ENCODE peak calls at places on chromosomes 13 and 19, in four cellular contexts. S is cardiac fibroblast, N is ascending aorta, P is foreskin keratinocyte. V is an unnamed sample.

GRCh38 chr13:100875392-100876043 is 200.9 kb upstream of the TMTC4 start:
- DNase-seq in S (peak), N (no peak), P (peak), V (peak)

GRCh38 chr19:49019242-49019932 is 2.5 kb upstream of the LHB start:
- DNase-seq in S (peak), N (no peak), P (no peak), V (no peak)

GRCh38 chr13:77000475-77000874 is 8.6 kb downstream of the CLN5 start:
- DNase-seq in S (peak), N (no peak), P (no peak), V (no peak)

GRCh38 chr19:38266981-38267597 is 2.7 kb downstream of the SPINT2 start:
- DNase-seq in S (peak), N (no peak), P (no peak), V (peak)

GRCh38 chr19:6551607-6552450 is 21.0 kb downstream of the TNFSF9 start:
- DNase-seq in S (no peak), N (no peak), P (no peak), V (no peak)

GRCh38 chr13:61728468-61728867 is 312.8 kb upstream of the PCDH20 start:
- DNase-seq in S (peak), N (no peak), P (no peak), V (no peak)

GRCh38 chr19:9801976-9802375 is 16.9 kb downstream of the FBXL12 start:
- DNase-seq in S (no peak), N (no peak), P (no peak), V (no peak)

GRCh38 chr13:73872397-73872796 is 261.8 kb downstream of the KLF12 start:
- DNase-seq in S (no peak), N (no peak), P (no peak), V (no peak)

GRCh38 chr13:91878491-91878890 is 480.1 kb downstream of the GPC5 start:
- DNase-seq in S (no peak), N (no peak), P (no peak), V (no peak)

GRCh38 chr13:80668452-80668851 is 327.5 kb upstream of the SPRY2 start:
- DNase-seq in S (no peak), N (no peak), P (no peak), V (no peak)

GRCh38 chr19:48480476-48481190 is 11.5 kb downstream of the CYTH2 start:
- DNase-seq in S (peak), N (no peak), P (no peak), V (peak)

GRCh38 chr13:32846020-32846451 is 170.2 kb upstream of the KL start:
- DNase-seq in S (no peak), N (no peak), P (no peak), V (no peak)

GRCh38 chr19:14181906-14182305 is 24.1 kb downstream of the ADGRL1 start:
- DNase-seq in S (no peak), N (no peak), P (no peak), V (no peak)

GRCh38 chr13:41193469-41193868 is 900 bp downstream of the KBTBD7 start:
- DNase-seq in S (no peak), N (no peak), P (no peak), V (no peak)

GRCh38 chr19:17554968-17555479 is 425 bp upstream of the COLGALT1 start:
- DNase-seq in S (no peak), N (no peak), P (no peak), V (no peak)

GRCh38 chr19:17557461-17557860 is 2.0 kb downstream of the COLGALT1 start:
- DNase-seq in S (no peak), N (no peak), P (no peak), V (no peak)

GRCh38 chr19:17555480-17555928 is at the start of gene COLGALT1:
- DNase-seq in S (peak), N (peak), P (peak), V (peak)

GRCh38 chr19:17556995-17557394 is 1.5 kb downstream of the COLGALT1 start:
- DNase-seq in S (no peak), N (no peak), P (no peak), V (no peak)

GRCh38 chr19:17555929-17556813 is 722 bp downstream of the COLGALT1 start:
- DNase-seq in S (peak), N (no peak), P (no peak), V (peak)
- TF ChIP-seq CTCF in S (no peak), N (no peak), P (peak), V (peak)

GRCh38 chr13:28719656-28720055 is 886 bp upstream of the SLC46A3 start:
- DNase-seq in S (peak), N (no peak), P (peak), V (peak)

GRCh38 chr13:28718186-28718537 is 608 bp downstream of the SLC46A3 start:
- DNase-seq in S (peak), N (no peak), P (no peak), V (no peak)

GRCh38 chr13:28717170-28717569 is 1.6 kb downstream of the SLC46A3 start:
- DNase-seq in S (no peak), N (no peak), P (no peak), V (no peak)

GRCh38 chr13:28719227-28719562 is 425 bp upstream of the SLC46A3 start:
- DNase-seq in S (no peak), N (no peak), P (no peak), V (no peak)

DNA sequence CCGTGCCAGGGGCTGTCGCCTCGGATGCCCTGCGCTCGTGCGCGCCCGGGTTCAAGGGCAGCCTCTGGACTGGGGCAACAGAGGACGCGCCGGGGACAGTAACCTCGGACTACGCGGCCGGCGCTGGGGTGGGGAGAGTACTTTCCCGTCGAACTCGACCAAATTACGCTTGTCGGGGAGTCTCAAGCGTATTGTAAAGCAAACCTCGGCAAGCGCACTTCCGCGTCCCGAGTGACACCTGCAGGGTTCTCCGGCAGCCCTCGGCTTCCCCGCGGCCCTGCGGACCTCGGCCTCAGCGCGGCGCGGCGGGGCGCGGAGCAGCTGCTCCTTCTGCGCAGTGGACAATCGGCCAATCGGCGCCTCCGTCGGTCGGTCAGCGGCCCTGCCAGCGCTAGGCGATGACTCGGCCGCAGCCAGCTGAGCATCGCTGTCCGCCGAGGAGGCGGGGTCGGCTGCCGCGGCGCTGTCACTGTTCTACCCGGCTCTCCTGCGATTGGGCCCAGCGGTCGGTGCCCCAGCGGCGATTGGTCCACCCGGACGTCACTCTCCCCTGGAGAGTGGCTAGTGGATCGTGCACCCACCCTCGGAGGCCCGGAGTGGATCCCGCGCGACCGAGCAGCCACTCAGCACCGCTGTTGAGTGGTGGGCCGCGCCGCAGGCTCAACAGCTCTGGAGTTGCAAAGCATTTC is at the start of gene SLC46A3:
- DNase-seq in S (peak), N (peak), P (peak), V (peak)
- TF ChIP-seq CTCF in S (no peak), N (peak), P (peak), V (peak)

DNA sequence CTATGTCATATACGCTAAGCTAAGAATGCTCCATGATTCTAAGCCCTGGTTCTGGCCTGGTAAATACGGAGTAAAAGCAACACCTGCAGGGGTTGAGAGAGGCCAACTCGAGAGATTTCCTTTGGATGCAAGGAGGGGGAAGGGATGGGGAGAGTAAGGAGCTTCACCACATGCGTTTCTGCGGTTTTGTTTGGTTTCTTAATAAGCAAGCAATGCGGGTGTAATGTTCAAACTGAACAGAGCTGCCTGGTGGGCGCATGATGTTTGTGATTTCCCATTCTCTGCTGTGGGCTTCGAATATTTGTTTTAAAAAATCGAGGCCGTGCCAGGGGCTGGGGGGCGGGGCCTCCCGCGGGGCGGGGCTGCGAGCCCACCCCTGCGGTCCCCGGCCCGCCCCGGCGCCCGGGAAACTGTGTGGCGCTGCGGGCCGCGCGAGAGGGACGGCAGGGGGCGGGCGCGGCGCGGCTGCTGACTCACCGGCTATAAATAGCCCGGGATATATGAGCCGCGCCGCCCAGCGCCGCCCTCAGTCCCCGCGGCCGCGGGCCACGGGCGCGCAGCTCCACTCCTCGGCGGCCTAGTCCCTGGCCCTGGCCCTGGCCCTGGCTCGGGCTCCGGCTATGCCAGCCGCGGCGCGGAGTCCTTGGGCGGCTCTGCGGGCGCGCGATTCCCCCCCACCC is 5.1 kb downstream of the BBC3 start:
- DNase-seq in S (peak), N (no peak), P (no peak), V (peak)
- TF ChIP-seq CTCF in S (peak), N (no peak), P (peak), V (peak)

DNA sequence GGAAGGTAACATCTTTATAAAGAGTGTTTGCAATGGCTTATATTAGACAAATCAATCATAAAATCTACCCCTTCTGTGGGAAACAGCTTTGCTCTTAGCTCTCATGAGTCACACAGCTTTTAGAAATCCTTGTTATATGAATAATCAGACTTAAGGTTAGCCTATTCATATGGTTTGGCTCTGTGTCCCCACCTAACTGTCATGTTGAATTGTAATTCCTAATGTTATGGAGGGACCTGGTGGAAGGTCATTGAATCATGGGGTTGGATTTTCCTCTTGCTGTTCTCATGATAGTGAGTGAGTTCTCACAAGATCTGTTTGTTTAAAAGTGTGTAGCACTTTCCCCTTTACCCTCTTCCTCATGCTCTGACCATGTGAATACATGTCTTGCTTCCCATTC is 704.2 kb upstream of the KLHL1 start:
- DNase-seq in S (no peak), N (no peak), P (no peak), V (no peak)
- TF ChIP-seq CTCF in S (no peak), N (no peak), P (no peak), V (no peak)

DNA sequence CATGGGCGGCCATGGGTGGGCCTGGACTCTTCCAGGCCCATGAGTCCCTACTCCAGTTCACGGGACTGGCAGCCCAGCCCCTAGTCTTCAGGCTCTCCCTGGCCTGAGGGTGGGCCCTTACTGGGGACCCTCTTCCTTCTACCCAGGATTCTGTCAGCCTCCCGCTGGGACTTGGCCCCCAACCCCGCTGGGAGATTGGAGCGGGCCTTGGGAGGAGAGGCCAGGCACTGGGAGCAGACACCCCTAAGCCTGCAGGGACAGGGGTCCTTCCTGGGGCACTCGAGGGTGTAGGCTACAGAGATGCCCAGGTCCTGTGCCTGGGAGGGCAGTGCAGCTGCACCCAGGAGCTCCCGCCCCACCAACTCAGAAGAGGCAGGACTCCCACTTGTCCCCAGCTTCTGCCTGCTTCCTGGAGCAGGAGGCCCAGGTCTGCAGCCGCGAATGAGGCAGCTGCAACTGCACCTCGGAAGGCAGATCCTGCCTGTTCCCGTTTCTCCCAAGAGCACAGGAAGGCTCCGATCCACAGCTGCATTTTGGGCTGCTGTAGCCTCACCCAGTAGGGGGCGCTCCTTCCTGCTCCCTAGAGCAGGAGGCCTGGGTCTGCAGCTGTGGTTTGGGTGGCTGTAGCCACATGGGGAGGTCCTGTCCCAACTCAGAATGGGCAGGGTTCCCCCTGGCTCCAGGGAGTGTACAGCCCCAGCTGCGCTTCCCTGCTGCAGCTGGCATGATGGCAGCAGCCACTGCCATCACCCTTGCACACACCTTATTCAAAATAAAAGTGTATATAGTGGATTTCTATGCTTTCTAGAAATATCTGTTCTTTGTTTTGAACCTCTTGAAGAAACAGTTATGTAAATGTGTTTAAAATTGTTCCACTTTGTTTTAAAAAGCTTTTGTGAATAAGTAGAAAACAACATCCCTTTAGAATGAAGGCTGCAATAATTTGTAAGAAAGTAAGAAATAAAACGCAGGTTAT is 46.8 kb downstream of the TEX26 start:
- DNase-seq in S (peak), N (no peak), P (no peak), V (no peak)
- TF ChIP-seq CTCF in S (peak), N (peak), P (peak), V (peak)

DNA sequence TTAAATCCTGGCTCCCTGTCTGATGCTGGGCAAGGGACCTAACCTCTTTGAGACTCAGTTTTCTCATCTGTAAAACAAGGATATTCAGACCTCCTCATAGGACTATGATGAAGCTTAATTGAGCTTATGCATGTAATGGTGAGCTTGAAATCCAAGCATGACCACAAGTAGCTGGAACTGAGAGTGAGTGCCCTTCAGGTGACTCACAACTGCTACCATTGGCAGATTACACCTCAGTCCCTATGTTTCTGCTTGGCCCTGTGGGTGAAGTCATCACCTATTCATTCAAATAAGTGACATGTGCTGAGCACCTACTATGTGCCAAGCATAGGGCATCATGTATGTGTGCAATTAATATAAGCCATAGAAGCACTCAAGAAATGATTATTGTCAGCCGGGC is 25.7 kb downstream of the NOVA2 start:
- DNase-seq in S (no peak), N (no peak), P (peak), V (peak)
- TF ChIP-seq CTCF in S (no peak), N (no peak), P (no peak), V (no peak)

DNA sequence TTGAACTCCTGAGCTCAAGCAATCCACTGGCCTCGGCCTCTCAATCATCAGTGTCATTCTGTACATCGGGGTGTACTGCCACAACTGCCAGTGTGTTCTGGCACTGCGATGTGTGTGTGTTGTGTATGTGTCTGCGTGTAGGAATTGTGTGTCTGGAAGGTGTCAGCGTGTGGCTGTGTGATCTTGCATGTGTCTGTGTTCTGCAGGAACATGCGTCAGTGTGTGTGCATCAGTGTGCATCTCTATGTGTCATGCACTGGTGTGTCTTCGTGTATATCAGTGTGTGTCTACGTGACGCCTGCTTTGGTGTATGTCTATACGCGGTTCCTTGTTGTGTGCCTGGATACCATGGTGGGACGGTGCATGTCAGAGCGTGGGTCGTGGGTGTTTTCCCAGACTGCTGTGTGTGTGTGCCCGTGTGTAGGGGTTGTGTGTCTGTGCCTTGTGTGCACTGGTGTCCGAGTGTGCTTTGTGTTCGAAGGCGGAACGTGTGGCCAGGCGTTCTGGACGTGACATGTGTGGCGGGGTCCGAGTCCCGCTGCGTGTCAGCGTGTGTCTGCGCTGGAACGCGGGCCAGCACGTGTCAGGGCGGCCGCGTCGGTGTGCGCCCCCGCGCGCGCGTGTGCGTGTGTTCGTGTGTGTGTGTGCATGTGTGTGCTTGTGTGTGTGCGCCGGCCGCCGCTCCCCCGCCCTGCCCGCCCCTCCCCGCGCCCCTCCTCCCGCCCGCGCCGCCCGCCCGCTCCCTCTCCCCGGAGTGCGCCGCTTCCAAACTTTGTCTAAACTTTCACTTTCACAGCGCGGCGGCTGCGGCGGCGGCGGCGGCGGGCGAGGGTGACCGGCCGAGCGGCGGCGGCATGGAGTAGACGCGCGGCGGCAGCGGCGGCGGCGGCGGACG is at the start of gene NFIX:
- DNase-seq in S (peak), N (no peak), P (no peak), V (peak)
- TF ChIP-seq CTCF in S (no peak), N (no peak), P (no peak), V (no peak)

DNA sequence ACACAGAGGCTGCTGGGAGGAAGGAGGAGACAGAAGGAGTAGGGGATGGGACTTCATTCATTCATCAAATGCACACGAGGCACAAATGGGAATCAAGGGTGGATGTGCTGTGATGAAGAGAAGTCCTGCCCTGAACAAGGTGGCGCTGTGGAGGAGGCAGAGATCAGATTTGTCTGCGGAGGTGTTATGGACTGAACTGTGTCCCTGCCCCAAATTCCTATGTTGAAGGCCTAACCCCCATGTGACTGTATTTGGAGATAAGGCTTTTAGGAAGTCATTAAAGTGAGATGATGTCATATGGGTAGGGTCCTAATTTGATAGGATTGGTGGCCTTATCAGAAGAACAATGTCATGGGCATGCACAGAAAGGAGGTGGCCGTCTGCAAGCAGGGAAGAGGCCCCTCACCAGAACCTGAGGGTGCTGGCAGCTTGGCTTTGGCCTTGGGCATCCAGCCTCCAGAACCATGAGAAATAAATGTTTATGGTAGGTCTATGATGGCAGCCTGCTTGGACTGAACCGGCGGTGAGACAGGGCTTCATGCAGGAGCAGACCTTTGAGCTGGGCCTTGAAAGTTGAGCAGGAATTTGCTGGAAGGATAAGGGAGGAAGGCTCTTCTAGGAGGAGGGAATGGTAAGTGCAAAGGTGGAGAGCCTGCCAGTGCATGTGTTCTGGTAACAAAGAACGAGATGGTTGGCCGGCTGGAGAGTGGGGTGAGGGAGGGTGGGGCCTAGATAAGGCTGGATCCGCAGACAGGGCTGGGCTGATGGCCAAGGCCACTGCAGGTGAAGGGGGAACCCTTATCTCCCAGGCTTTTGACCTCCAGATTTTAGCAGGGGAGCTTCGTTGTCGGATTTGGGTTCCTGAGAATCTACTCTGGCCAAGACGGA is 2.7 kb upstream of the CEBPA start:
- DNase-seq in S (no peak), N (no peak), P (no peak), V (no peak)
- TF ChIP-seq CTCF in S (no peak), N (no peak), P (peak), V (no peak)

V was measured in HFFc6.